ENCODE peak calls at places on chromosomes 2 and 18, in nine cellular contexts. L, C, Y, N, K, O, Z, M and U are unnamed samples.

GRCh38 chr18:35127201-35127600 is 86.0 kb downstream of the MAPRE2 start:
- DNase-seq in C (no peak), Y (no peak), O (no peak), L (no peak), M (peak; percentile 35), Z (no peak), K (no peak), N (no peak), U (no peak)

GRCh38 chr18:6219116-6219717 is 195.5 kb downstream of the L3MBTL4 start:
- DNase-seq in L (no peak), O (peak; percentile 21), M (peak; percentile 27), C (peak; percentile 49), Z (no peak), Y (peak; percentile 13), K (no peak), N (peak; percentile 26), U (peak; percentile 8)

GRCh38 chr2:74567862-74568261 is 13.3 kb downstream of the DOK1 start:
- DNase-seq in M (no peak), Y (no peak), C (no peak), O (no peak), L (no peak), N (no peak), K (no peak), Z (no peak), U (no peak)

GRCh38 chr2:96618599-96619283 is 19.4 kb downstream of the KANSL3 start:
- DNase-seq in O (no peak), M (no peak), Z (no peak), N (no peak), Y (no peak), L (no peak), K (no peak), C (no peak), U (no peak)

GRCh38 chr2:231928481-231928880 is 2.3 kb upstream of the NPPC start:
- DNase-seq in Y (no peak), N (no peak), O (no peak), M (no peak), C (peak; percentile 58), Z (no peak), K (peak; percentile 9), L (peak; percentile 59), U (no peak)

GRCh38 chr2:192070099-192070498 is 124.6 kb downstream of the TMEFF2 start:
- DNase-seq in C (no peak), M (no peak), Z (no peak), L (no peak), N (no peak), Y (no peak), K (no peak), O (no peak), U (no peak)

GRCh38 chr18:8765692-8766463 is 60.5 kb downstream of the MTCL1 start:
- DNase-seq in M (no peak), L (no peak), Z (no peak), C (peak; percentile 71), N (no peak), K (no peak), Y (no peak), O (no peak), U (no peak)

GRCh38 chr18:55243852-55244251 is 284.6 kb upstream of the CCDC68 start:
- DNase-seq in C (no peak), O (no peak), K (no peak), Z (no peak), N (no peak), Y (no peak), L (no peak), M (no peak), U (no peak)

GRCh38 chr2:26722911-26723310 is 30.4 kb downstream of the KCNK3 start:
- DNase-seq in L (no peak), Y (no peak), N (no peak), K (no peak), Z (no peak), C (no peak), O (no peak), M (no peak), U (no peak)

GRCh38 chr2:37764739-37765138 is 93.3 kb upstream of the CDC42EP3 start:
- DNase-seq in N (no peak), Y (no peak), M (no peak), K (no peak), O (no peak), L (no peak), Z (no peak), C (no peak), U (no peak)

GRCh38 chr2:130785466-130786055 is 30.2 kb downstream of the AMER3 start:
- DNase-seq in K (no peak), Y (no peak), Z (no peak), C (no peak), O (no peak), N (no peak), M (no peak), L (peak; percentile 42), U (no peak)

GRCh38 chr2:40243581-40243980 is 208.3 kb downstream of the SLC8A1 start:
- DNase-seq in O (no peak), N (no peak), Z (no peak), Y (no peak), M (no peak), K (no peak), L (no peak), C (no peak), U (no peak)

GRCh38 chr2:116095636-116096035 is 1653.2 kb downstream of the DPP10 start:
- DNase-seq in Z (no peak), L (no peak), M (no peak), Y (no peak), O (no peak), N (no peak), C (peak; percentile 1), K (no peak), U (no peak)

GRCh38 chr18:36708366-36708765 is 120.4 kb downstream of the TPGS2 start:
- DNase-seq in Z (no peak), C (no peak), O (no peak), Y (no peak), M (no peak), K (no peak), L (no peak), N (no peak), U (no peak)

GRCh38 chr18:36714476-36714875 is 114.3 kb downstream of the TPGS2 start:
- DNase-seq in Y (no peak), Z (no peak), N (no peak), L (no peak), K (no peak), M (no peak), O (no peak), C (no peak), U (no peak)

GRCh38 chr18:36711014-36711725 is 117.6 kb downstream of the TPGS2 start:
- DNase-seq in M (no peak), O (no peak), L (no peak), Z (no peak), K (no peak), Y (no peak), N (no peak), C (no peak), U (no peak)

GRCh38 chr18:36709315-36709714 is 119.5 kb downstream of the TPGS2 start:
- DNase-seq in Z (no peak), M (no peak), L (no peak), Y (no peak), K (no peak), N (no peak), C (no peak), O (no peak), U (no peak)

DNA sequence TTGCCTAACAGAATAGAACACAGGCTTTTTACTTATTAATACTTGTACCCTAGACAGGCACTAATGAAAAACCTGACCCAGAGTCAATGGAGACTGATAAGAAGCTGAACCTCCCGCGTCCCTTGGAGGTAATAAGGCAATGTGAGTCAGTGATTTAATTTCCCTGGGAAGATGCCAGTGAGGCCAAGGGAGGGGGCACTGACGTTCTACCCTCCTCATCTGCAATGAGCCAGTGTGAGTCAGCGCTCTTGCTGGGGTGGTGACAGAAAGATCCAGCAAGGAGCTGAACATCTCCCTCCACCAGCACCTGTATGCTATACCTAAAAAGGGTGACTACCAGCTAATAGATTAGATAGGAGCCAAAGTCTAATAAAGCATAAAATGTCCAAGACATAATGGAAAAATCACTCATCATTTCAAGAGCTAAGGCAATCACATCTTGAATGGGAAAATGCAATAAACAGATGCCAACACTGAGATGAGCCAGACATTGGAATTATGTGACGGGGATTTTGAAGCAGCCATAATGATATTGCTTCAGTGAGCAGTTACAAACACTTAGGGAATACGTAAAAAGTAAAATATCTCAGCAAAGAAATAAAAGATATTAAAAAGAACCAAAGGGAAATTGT is 116.9 kb downstream of the TPGS2 start:
- DNase-seq in Z (no peak), L (no peak), M (no peak), Y (peak; percentile 2), C (no peak), K (no peak), N (no peak), O (no peak), U (no peak)
- TF ChIP-seq POLR2AphosphoS5 in Z (no peak), L (no peak), M (no peak), Y (no peak), C (no peak), K (no peak), N (no peak), O (no peak), U (no peak)

GRCh38 chr2:120441351-120441700 is 95.4 kb downstream of the INHBB start:
- DNase-seq in Z (no peak), K (no peak), Y (no peak), N (no peak), O (no peak), C (no peak), L (peak; percentile 32), M (no peak), U (no peak)
- TF ChIP-seq POLR2AphosphoS5 in Z (no peak), K (no peak), Y (no peak), N (no peak), O (no peak), C (no peak), L (no peak), M (no peak), U (no peak)

GRCh38 chr2:73175663-73176204 is 26.6 kb upstream of the NOTO start:
- DNase-seq in N (peak; percentile 60), C (peak; percentile 79), O (no peak), Y (no peak), Z (peak; percentile 81), L (peak; percentile 93), K (peak; percentile 93), M (peak; percentile 85), U (no peak)
- TF ChIP-seq POLR2AphosphoS5 in N (no peak), C (no peak), O (no peak), Y (no peak), Z (no peak), L (no peak), K (peak; percentile 42), M (peak; percentile 22), U (no peak)

GRCh38 chr18:50307400-50307737 is 19.9 kb upstream of the CXXC1 start:
- DNase-seq in L (no peak), O (no peak), N (no peak), Y (no peak), Z (no peak), C (no peak), M (no peak), K (no peak), U (no peak)

GRCh38 chr18:50306944-50307343 is 19.5 kb upstream of the CXXC1 start:
- DNase-seq in M (no peak), O (no peak), K (peak; percentile 52), Y (no peak), C (no peak), Z (no peak), N (peak; percentile 1), L (no peak), U (no peak)

GRCh38 chr18:50310080-50310479 is 22.6 kb upstream of the CXXC1 start:
- DNase-seq in M (no peak), L (no peak), Y (no peak), C (no peak), O (no peak), K (no peak), N (peak; percentile 0), Z (no peak), U (no peak)

GRCh38 chr18:50311573-50312106 is 24.1 kb upstream of the CXXC1 start:
- DNase-seq in M (no peak), O (no peak), C (no peak), K (no peak), N (peak; percentile 9), L (no peak), Y (no peak), Z (no peak), U (no peak)

GRCh38 chr18:50307738-50308470 is 20.4 kb upstream of the CXXC1 start:
- DNase-seq in L (peak; percentile 96), N (peak; percentile 99), O (peak; percentile 72), Z (peak; percentile 95), C (peak; percentile 94), K (peak; percentile 93), Y (peak; percentile 45), M (peak; percentile 60), U (peak; percentile 68)
- TF ChIP-seq POLR2AphosphoS5 in L (peak; percentile 69), N (peak; percentile 87), O (no peak), Z (peak; percentile 28), C (peak; percentile 58), K (peak; percentile 73), Y (no peak), M (no peak), U (peak; percentile 48)